ENCODE peak calls at places on chromosome 6, in ten cellular contexts. K, S, E, J, T, A, I, G, F and N are unnamed samples.

GRCh38 chr6:133761706-133762105 is 127.2 kb upstream of the TCF21 start:
- DNase-seq in K (peak), S (no peak), E (no peak), J (no peak), T (no peak), A (no peak), I (no peak), G (peak), F (no peak), N (no peak)

GRCh38 chr6:41724638-41725501 is 10.5 kb downstream of the TFEB start:
- DNase-seq in K (peak), S (no peak), E (no peak), J (no peak), T (no peak), A (no peak), I (no peak), G (no peak), F (no peak), N (no peak)

GRCh38 chr6:38554700-38555413 is 84.9 kb downstream of the BTBD9 start:
- DNase-seq in K (peak), S (no peak), E (no peak), J (peak), T (no peak), A (no peak), I (peak), G (peak), F (no peak), N (no peak)

GRCh38 chr6:125267806-125268523 is 33.8 kb downstream of the HDDC2 start:
- DNase-seq in K (no peak), S (no peak), E (no peak), J (peak), T (no peak), A (no peak), I (no peak), G (peak), F (no peak), N (no peak)

GRCh38 chr6:92910636-92911035 is 508.7 kb downstream of the EPHA7 start:
- DNase-seq in K (no peak), S (no peak), E (no peak), J (no peak), T (no peak), A (no peak), I (no peak), G (no peak), F (no peak), N (no peak)

GRCh38 chr6:74073429-74073828 is 377.4 kb downstream of the CD109 start:
- DNase-seq in K (peak), S (no peak), E (no peak), J (peak), T (no peak), A (no peak), I (peak), G (peak), F (no peak), N (no peak)

GRCh38 chr6:37162740-37163139 is 7.2 kb upstream of the PIM1 start:
- DNase-seq in K (no peak), S (no peak), E (no peak), J (no peak), T (no peak), A (no peak), I (no peak), G (no peak), F (no peak), N (no peak)

GRCh38 chr6:37381579-37381978 is 27.8 kb downstream of the RNF8 start:
- DNase-seq in K (peak), S (no peak), E (no peak), J (peak), T (peak), A (peak), I (peak), G (peak), F (peak), N (no peak)

GRCh38 chr6:142174681-142175080 is 27.6 kb downstream of the VTA1 start:
- DNase-seq in K (peak), S (no peak), E (no peak), J (no peak), T (no peak), A (no peak), I (no peak), G (no peak), F (no peak), N (no peak)

GRCh38 chr6:115796061-115796460 is 264.6 kb downstream of the FRK start:
- DNase-seq in K (no peak), S (no peak), E (no peak), J (no peak), T (no peak), A (no peak), I (no peak), G (no peak), F (no peak), N (no peak)

GRCh38 chr6:33620158-33620583 is 951 bp upstream of the ITPR3 start:
- DNase-seq in K (no peak), S (peak), E (no peak), J (no peak), T (no peak), A (no peak), I (no peak), G (no peak), F (peak), N (peak)

GRCh38 chr6:99613398-99613704 is 6.7 kb downstream of the PRDM13 start:
- DNase-seq in K (peak), S (peak), E (peak), J (no peak), T (peak), A (no peak), I (no peak), G (no peak), F (no peak), N (no peak)

GRCh38 chr6:83824388-83824801 is 28.8 kb upstream of the RIPPLY2 start:
- DNase-seq in K (no peak), S (no peak), E (no peak), J (peak), T (no peak), A (no peak), I (no peak), G (peak), F (no peak), N (no peak)

GRCh38 chr6:160919713-160920112 is 71.9 kb upstream of the MAP3K4 start:
- DNase-seq in K (peak), S (no peak), E (no peak), J (peak), T (no peak), A (no peak), I (peak), G (peak), F (no peak), N (no peak)

GRCh38 chr6:33201147-33201545 is 479 bp downstream of the SLC39A7 start:
- DNase-seq in K (peak), S (peak), E (no peak), J (no peak), T (no peak), A (no peak), I (no peak), G (no peak), F (peak), N (no peak)

GRCh38 chr6:33818293-33818692 is 14.5 kb upstream of the MLN start:
- DNase-seq in K (no peak), S (no peak), E (no peak), J (no peak), T (no peak), A (no peak), I (no peak), G (no peak), F (no peak), N (no peak)

GRCh38 chr6:14456941-14457340 is 339.4 kb downstream of the CD83 start:
- DNase-seq in K (no peak), S (no peak), E (no peak), J (no peak), T (no peak), A (no peak), I (no peak), G (peak), F (no peak), N (no peak)

GRCh38 chr6:117557951-117558350 is 44.4 kb downstream of the GOPC start:
- DNase-seq in K (no peak), S (no peak), E (no peak), J (peak), T (no peak), A (no peak), I (no peak), G (no peak), F (no peak), N (no peak)

GRCh38 chr6:19325335-19325789 is 511.8 kb upstream of the ID4 start:
- DNase-seq in K (peak), S (no peak), E (no peak), J (no peak), T (no peak), A (no peak), I (no peak), G (no peak), F (no peak), N (no peak)

GRCh38 chr6:21539621-21540100 is 53.9 kb upstream of the SOX4 start:
- DNase-seq in K (no peak), S (no peak), E (no peak), J (no peak), T (no peak), A (no peak), I (no peak), G (no peak), F (no peak), N (no peak)

GRCh38 chr6:56101141-56101553 is 146.2 kb downstream of the COL21A1 start:
- DNase-seq in K (peak), S (no peak), E (no peak), J (peak), T (no peak), A (no peak), I (peak), G (peak), F (no peak), N (no peak)

GRCh38 chr6:44217332-44218143 is 812 bp downstream of the MYMX start:
- DNase-seq in K (peak), S (no peak), E (no peak), J (peak), T (peak), A (no peak), I (no peak), G (peak), F (no peak), N (no peak)

GRCh38 chr6:128601060-128601459 is 80.7 kb upstream of the PTPRK start:
- DNase-seq in K (no peak), S (no peak), E (no peak), J (no peak), T (no peak), A (no peak), I (no peak), G (peak), F (no peak), N (no peak)

GRCh38 chr6:109454483-109455160 is 950 bp downstream of the MICAL1 start:
- DNase-seq in K (no peak), S (peak), E (no peak), J (no peak), T (no peak), A (no peak), I (no peak), G (no peak), F (no peak), N (no peak)

GRCh38 chr6:90202156-90202555 is 94.5 kb downstream of the BACH2 start:
- DNase-seq in K (no peak), S (no peak), E (no peak), J (no peak), T (no peak), A (no peak), I (no peak), G (no peak), F (no peak), N (no peak)

GRCh38 chr6:4774296-4774695 is 1.9 kb upstream of the CDYL start:
- DNase-seq in K (no peak), S (no peak), E (no peak), J (no peak), T (no peak), A (no peak), I (no peak), G (no peak), F (no peak), N (no peak)

GRCh38 chr6:165577556-165577955 is 85.5 kb downstream of the PDE10A start:
- DNase-seq in K (no peak), S (no peak), E (no peak), J (no peak), T (no peak), A (no peak), I (no peak), G (no peak), F (no peak), N (no peak)

GRCh38 chr6:72715119-72715518 is 93.3 kb downstream of the KCNQ5 start:
- DNase-seq in K (no peak), S (no peak), E (no peak), J (no peak), T (no peak), A (no peak), I (no peak), G (no peak), F (no peak), N (no peak)

GRCh38 chr6:56374841-56375369 is 127.5 kb upstream of the COL21A1 start:
- DNase-seq in K (peak), S (no peak), E (no peak), J (peak), T (no peak), A (no peak), I (peak), G (peak), F (no peak), N (no peak)

GRCh38 chr6:125251516-125252229 is 50.1 kb downstream of the HDDC2 start:
- DNase-seq in K (no peak), S (no peak), E (no peak), J (no peak), T (no peak), A (no peak), I (no peak), G (no peak), F (no peak), N (no peak)

GRCh38 chr6:37757381-37757780 is 59.7 kb upstream of the MDGA1 start:
- DNase-seq in K (no peak), S (no peak), E (no peak), J (no peak), T (no peak), A (no peak), I (no peak), G (no peak), F (no peak), N (no peak)

GRCh38 chr6:143027058-143027457 is 33.6 kb upstream of the AIG1 start:
- DNase-seq in K (peak), S (peak), E (peak), J (peak), T (peak), A (no peak), I (no peak), G (peak), F (no peak), N (no peak)

GRCh38 chr6:151993364-151993763 is 185.9 kb downstream of the ESR1 start:
- DNase-seq in K (no peak), S (no peak), E (no peak), J (no peak), T (no peak), A (no peak), I (no peak), G (no peak), F (no peak), N (no peak)

GRCh38 chr6:136067731-136068341 is 182.3 kb downstream of the MTFR2 start:
- DNase-seq in K (peak), S (no peak), E (no peak), J (peak), T (no peak), A (no peak), I (no peak), G (peak), F (no peak), N (no peak)

GRCh38 chr6:31070711-31071197 is 41.6 kb downstream of the C6orf15 start:
- DNase-seq in K (peak), S (no peak), E (peak), J (peak), T (peak), A (no peak), I (peak), G (peak), F (no peak), N (peak)

GRCh38 chr6:80540700-80541099 is 434.2 kb downstream of the BCKDHB start:
- DNase-seq in K (no peak), S (no peak), E (no peak), J (no peak), T (no peak), A (no peak), I (no peak), G (peak), F (no peak), N (no peak)

GRCh38 chr6:13412639-13413465 is 74.5 kb downstream of the GFOD1 start:
- DNase-seq in K (no peak), S (no peak), E (no peak), J (no peak), T (no peak), A (no peak), I (no peak), G (no peak), F (no peak), N (no peak)

GRCh38 chr6:10014561-10014960 is 400.3 kb downstream of the TFAP2A start:
- DNase-seq in K (peak), S (no peak), E (no peak), J (no peak), T (no peak), A (no peak), I (no peak), G (no peak), F (no peak), N (no peak)

GRCh38 chr6:157554747-157555146 is 173.8 kb downstream of the ZDHHC14 start:
- DNase-seq in K (no peak), S (no peak), E (no peak), J (no peak), T (no peak), A (no peak), I (no peak), G (no peak), F (no peak), N (no peak)

GRCh38 chr6:69887026-69887425 is 20.7 kb downstream of the COL19A1 start:
- DNase-seq in K (no peak), S (no peak), E (no peak), J (no peak), T (no peak), A (no peak), I (no peak), G (peak), F (no peak), N (no peak)

DNA sequence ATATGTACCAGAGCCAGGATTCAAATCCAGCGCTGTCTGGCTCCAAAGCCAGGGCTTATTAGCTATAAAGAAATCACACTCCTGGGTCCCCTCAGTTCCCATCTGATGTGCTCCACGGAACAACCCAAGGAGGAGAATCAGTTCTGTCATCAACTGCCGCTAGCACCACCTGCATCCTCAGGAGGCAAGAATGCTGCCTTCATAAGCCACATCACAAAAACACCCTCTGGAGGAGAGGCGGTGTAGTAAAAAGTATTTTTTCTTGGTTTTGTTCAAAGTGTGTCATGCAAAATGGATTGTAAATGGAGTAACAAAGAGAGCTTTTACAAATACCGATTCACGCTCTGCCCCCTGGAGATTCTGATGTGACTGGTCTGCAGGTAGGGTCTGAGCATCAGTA is 57.1 kb downstream of the TNFRSF21 start:
- DNase-seq in K (no peak), S (no peak), E (no peak), J (no peak), T (no peak), A (no peak), I (no peak), G (no peak), F (no peak), N (no peak)
- TF ChIP-seq CTCF in K (no peak), S (no peak), E (no peak), J (no peak), T (no peak), A (no peak), I (no peak), G (no peak), F (no peak), N (no peak)

DNA sequence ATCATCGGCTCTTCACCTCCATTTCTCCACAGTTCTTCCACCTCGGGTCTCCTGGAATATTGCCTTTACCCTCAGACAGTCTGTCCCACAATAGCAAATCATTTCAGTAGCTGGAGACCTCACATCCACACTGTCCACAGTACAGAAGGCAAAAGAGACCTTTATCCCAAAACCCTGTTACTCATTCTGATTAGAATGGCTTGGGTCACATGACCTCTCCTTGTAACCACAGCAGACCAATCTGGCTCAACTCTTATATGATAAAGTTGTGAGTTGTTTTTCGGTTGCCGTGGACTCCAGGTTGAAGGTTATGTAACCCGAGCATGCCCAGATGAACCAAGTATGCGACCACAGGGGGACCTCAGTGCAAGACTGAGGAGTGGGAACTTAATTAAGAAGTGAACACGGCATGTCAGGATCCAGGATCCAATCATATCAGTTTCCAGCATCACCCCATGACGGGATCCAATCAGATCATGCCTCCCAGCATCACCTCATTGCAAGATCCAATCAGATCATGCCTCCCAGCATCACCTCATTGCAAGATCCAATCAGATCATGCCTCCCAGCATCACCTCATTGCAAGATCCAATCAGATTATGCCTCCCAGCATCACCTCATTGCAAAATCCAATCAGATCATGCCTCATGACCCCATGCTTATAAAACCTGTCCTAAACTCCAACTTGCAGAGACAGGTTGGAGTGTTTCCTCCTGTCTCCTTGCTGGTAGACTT is 68.7 kb downstream of the LY86 start:
- DNase-seq in K (no peak), S (no peak), E (no peak), J (no peak), T (no peak), A (no peak), I (no peak), G (no peak), F (no peak), N (no peak)
- TF ChIP-seq CTCF in K (no peak), S (no peak), E (no peak), J (no peak), T (no peak), A (no peak), I (no peak), G (no peak), F (no peak), N (no peak)

GRCh38 chr6:169832247-169832948 is 81.0 kb downstream of the ERMARD start:
- DNase-seq in K (no peak), S (peak), E (no peak), J (no peak), T (no peak), A (no peak), I (no peak), G (peak), F (no peak), N (peak)

GRCh38 chr6:169833258-169833794 is 81.9 kb downstream of the ERMARD start:
- DNase-seq in K (no peak), S (peak), E (no peak), J (peak), T (no peak), A (no peak), I (no peak), G (peak), F (no peak), N (peak)

GRCh38 chr6:169831450-169832246 is 80.2 kb downstream of the ERMARD start:
- DNase-seq in K (peak), S (peak), E (peak), J (peak), T (peak), A (peak), I (peak), G (peak), F (peak), N (peak)

GRCh38 chr6:169829786-169830185 is 78.4 kb downstream of the ERMARD start:
- DNase-seq in K (no peak), S (peak), E (no peak), J (no peak), T (no peak), A (peak), I (no peak), G (no peak), F (no peak), N (no peak)

GRCh38 chr6:169830876-169831275 is 79.5 kb downstream of the ERMARD start:
- DNase-seq in K (no peak), S (peak), E (no peak), J (no peak), T (no peak), A (no peak), I (no peak), G (no peak), F (no peak), N (no peak)
- TF ChIP-seq CTCF in K (no peak), S (no peak), E (no peak), J (no peak), T (no peak), A (no peak), I (no peak), G (no peak), F (no peak), N (no peak)

GRCh38 chr6:32116674-32117073 is 7.5 kb upstream of the TNXB start:
- DNase-seq in K (no peak), S (no peak), E (peak), J (no peak), T (no peak), A (no peak), I (no peak), G (no peak), F (peak), N (no peak)
- TF ChIP-seq CTCF in K (peak), S (no peak), E (peak), J (no peak), T (peak), A (peak), I (peak), G (no peak), F (peak), N (peak)